ENCODE peak calls at places on chromosomes 4 and X, in four cellular contexts. D is neural progenitor cell, S is NCI-H1092, C is Panc1. Y is an unnamed sample.

GRCh38 chrX:15434205-15434604 is 50.0 kb upstream of the VEGFD start:
- DNase-seq in D (no peak), S (no peak), C (no peak), Y (no peak)

GRCh38 chr4:146245246-146245645 is 30.9 kb downstream of the REELD1 start:
- DNase-seq in D (no peak), S (no peak), C (no peak), Y (no peak)

GRCh38 chrX:85244411-85245210 is 820 bp downstream of the ZNF711 start:
- DNase-seq in D (peak; percentile 64), S (peak; percentile 39), C (no peak), Y (no peak)

GRCh38 chr4:79273918-79274317 is 51.9 kb downstream of the NAA11 start:
- DNase-seq in D (no peak), S (no peak), C (no peak), Y (no peak)

GRCh38 chrX:1807301-1807731 is 192.5 kb downstream of the ASMT start:
- DNase-seq in D (peak; percentile 84), S (no peak), C (no peak), Y (no peak)

GRCh38 chrX:110428144-110428543 is 69.5 kb downstream of the RTL9 start:
- DNase-seq in D (no peak), S (no peak), C (no peak), Y (no peak)

GRCh38 chr4:154559931-154560801 is 2.6 kb upstream of the FGB start:
- DNase-seq in D (no peak), S (no peak), C (no peak), Y (no peak)

GRCh38 chr4:6368096-6368495 is 98.4 kb downstream of the WFS1 start:
- DNase-seq in D (no peak), S (no peak), C (no peak), Y (no peak)

GRCh38 chr4:6472008-6472386 is 417 bp downstream of the PPP2R2C start:
- DNase-seq in D (no peak), S (no peak), C (no peak), Y (no peak)

GRCh38 chr4:34293459-34293858 is 1950.9 kb downstream of the ARAP2 start:
- DNase-seq in D (no peak), S (no peak), C (no peak), Y (no peak)

GRCh38 chr4:26300314-26301307 is 20.2 kb upstream of the RBPJ start:
- DNase-seq in D (peak; percentile 41), S (no peak), C (no peak), Y (no peak)

GRCh38 chrX:73448379-73448778 is 1.5 kb downstream of the CDX4 start:
- DNase-seq in D (peak; percentile 25), S (no peak), C (no peak), Y (no peak)

GRCh38 chrX:149121526-149121925 is 383.6 kb downstream of the IDS start:
- DNase-seq in D (no peak), S (no peak), C (no peak), Y (no peak)

GRCh38 chr4:8775121-8775520 is 96.5 kb downstream of the HMX1 start:
- DNase-seq in D (no peak), S (no peak), C (no peak), Y (no peak)

GRCh38 chr4:177460460-177460859 is 18.2 kb upstream of the AGA start:
- DNase-seq in D (no peak), S (no peak), C (no peak), Y (no peak)

GRCh38 chr4:147760695-147761094 is 28.8 kb downstream of the ARHGAP10 start:
- DNase-seq in D (no peak), S (no peak), C (no peak), Y (no peak)

GRCh38 chr4:151786158-151786495 is 25.3 kb upstream of the GATB start:
- DNase-seq in D (no peak), S (no peak), C (no peak), Y (no peak)

GRCh38 chr4:178105223-178105622 is 663.0 kb upstream of the AGA start:
- DNase-seq in D (no peak), S (no peak), C (no peak), Y (no peak)

GRCh38 chr4:79442422-79442821 is 34.4 kb upstream of the GK2 start:
- DNase-seq in D (no peak), S (no peak), C (no peak), Y (no peak)

GRCh38 chr4:183722738-183723560 is 63.9 kb downstream of the TRAPPC11 start:
- DNase-seq in D (peak; percentile 76), S (peak; percentile 86), C (no peak), Y (no peak)

GRCh38 chrX:150856785-150857184 is 41.7 kb downstream of the CD99L2 start:
- DNase-seq in D (no peak), S (no peak), C (no peak), Y (no peak)

GRCh38 chrX:38900719-38901118 is 99.5 kb downstream of the MID1IP1 start:
- DNase-seq in D (no peak), S (no peak), C (no peak), Y (no peak)

GRCh38 chr4:1469596-1470392 is 63.6 kb upstream of the NKX1-1 start:
- DNase-seq in D (no peak), S (no peak), C (no peak), Y (no peak)

GRCh38 chr4:140090215-140090731 is 63.7 kb downstream of the MAML3 start:
- DNase-seq in D (no peak), S (no peak), C (peak; percentile 92), Y (no peak)

GRCh38 chr4:100190643-100191600 is 654 bp upstream of the DDIT4L start:
- DNase-seq in D (peak; percentile 59), S (peak; percentile 3), C (no peak), Y (no peak)

GRCh38 chr4:185778307-185778706 is 33.7 kb downstream of the SORBS2 start:
- DNase-seq in D (no peak), S (no peak), C (no peak), Y (no peak)

GRCh38 chrX:150352581-150352980 is 10.5 kb upstream of the MAMLD1 start:
- DNase-seq in D (no peak), S (no peak), C (no peak), Y (no peak)

GRCh38 chr4:6548201-6548881 is 26.6 kb upstream of the MAN2B2 start:
- DNase-seq in D (peak; percentile 81), S (peak; percentile 64), C (no peak), Y (no peak)

GRCh38 chrX:37684426-37684825 is 1.2 kb upstream of the XK start:
- DNase-seq in D (no peak), S (no peak), C (no peak), Y (no peak)